ENCODE peak calls at places on chromosomes 13 and 19, in ten cellular contexts. Q, F, X, I, P, H, G, E, S and M are unnamed samples.

GRCh38 chr19:4861147-4861546 is 6.3 kb downstream of the PLIN3 start:
- DNase-seq in Q (no peak), F (no peak), X (no peak), I (no peak), P (no peak), H (no peak), G (peak), E (no peak), S (no peak), M (no peak)

GRCh38 chr19:10691883-10692282 is 9.4 kb upstream of the QTRT1 start:
- DNase-seq in Q (no peak), F (no peak), X (no peak), I (no peak), P (no peak), H (no peak), G (no peak), E (no peak), S (no peak), M (no peak)

GRCh38 chr13:43880451-43880850 is 747 bp downstream of the LACC1 start:
- DNase-seq in Q (no peak), F (no peak), X (no peak), I (no peak), P (no peak), H (no peak), G (no peak), E (no peak), S (no peak), M (no peak)

GRCh38 chr13:90800082-90800746 is 547.3 kb upstream of the MIR17HG start:
- DNase-seq in Q (no peak), F (no peak), X (no peak), I (no peak), P (no peak), H (peak), G (no peak), E (peak), S (no peak), M (peak)

GRCh38 chr19:1857648-1858326 is 5.6 kb downstream of the KLF16 start:
- DNase-seq in Q (no peak), F (no peak), X (no peak), I (no peak), P (no peak), H (no peak), G (no peak), E (no peak), S (no peak), M (no peak)

GRCh38 chr13:28396053-28396452 is 98.9 kb downstream of the FLT1 start:
- DNase-seq in Q (no peak), F (no peak), X (no peak), I (no peak), P (no peak), H (no peak), G (no peak), E (no peak), S (no peak), M (no peak)

GRCh38 chr13:19845758-19846157 is 17.7 kb downstream of the ZMYM5 start:
- DNase-seq in Q (peak), F (peak), X (no peak), I (no peak), P (peak), H (no peak), G (no peak), E (peak), S (no peak), M (no peak)

GRCh38 chr13:80957019-80957650 is 616.2 kb upstream of the SPRY2 start:
- DNase-seq in Q (no peak), F (no peak), X (no peak), I (no peak), P (no peak), H (no peak), G (no peak), E (no peak), S (no peak), M (no peak)

GRCh38 chr19:51097166-51097736 is 11.0 kb downstream of the CTU1 start:
- DNase-seq in Q (peak), F (peak), X (peak), I (peak), P (peak), H (peak), G (peak), E (peak), S (no peak), M (peak)

GRCh38 chr13:62653371-62653770 is 1237.7 kb upstream of the PCDH20 start:
- DNase-seq in Q (no peak), F (no peak), X (no peak), I (no peak), P (no peak), H (no peak), G (no peak), E (no peak), S (no peak), M (no peak)

GRCh38 chr13:73656863-73657262 is 477.3 kb downstream of the KLF12 start:
- DNase-seq in Q (no peak), F (no peak), X (no peak), I (no peak), P (no peak), H (no peak), G (no peak), E (no peak), S (no peak), M (no peak)

GRCh38 chr13:94595943-94596574 is at the start of gene TGDS:
- DNase-seq in Q (peak), F (peak), X (peak), I (peak), P (peak), H (peak), G (peak), E (peak), S (peak), M (peak)

GRCh38 chr13:73259061-73259908 is 200.5 kb downstream of the KLF5 start:
- DNase-seq in Q (no peak), F (no peak), X (no peak), I (no peak), P (peak), H (no peak), G (no peak), E (no peak), S (no peak), M (no peak)

GRCh38 chr19:4260605-4261191 is 13.8 kb downstream of the YJU2 start:
- DNase-seq in Q (no peak), F (no peak), X (no peak), I (no peak), P (no peak), H (no peak), G (no peak), E (no peak), S (no peak), M (no peak)

GRCh38 chr13:107518292-107518691 is 697.0 kb downstream of the LIG4 start:
- DNase-seq in Q (no peak), F (no peak), X (no peak), I (no peak), P (no peak), H (no peak), G (no peak), E (no peak), S (no peak), M (no peak)